ENCODE peak calls at places on chromosomes 4 and X, in six cellular contexts. One of them, this sample, is unnamed.

GRCh38 chr4:7226464-7226863 is 34.1 kb downstream of the SORCS2 start:
- DNase-seq in sigmoid colon: no peak
- DNase-seq in stimulated activated CD8-positive, alpha-beta memory T cell treated with anti-CD3 and anti-CD28 coated beads, Interleukin-4, amount 100 ng/mL, for 4 hours: no peak
- DNase-seq in NCI-H460: no peak
- DNase-seq in activated T-helper 1 cell treated with anti-CD3 and anti-CD28 coated beads, Interleukin-12 subunit alpha, Interleukin-12 subunit beta, Interleukin-2, Interleukin-4 antibody, amounts not matched to agents 30 ng/mL and 10 ng/mL and 1 ng/mL, durations not matched to agents 14 hours and 24 hours and 36 hours: no peak
- DNase-seq in adipocyte: no peak
- DNase-seq in this sample: no peak

GRCh38 chrX:136823175-136823574 is 42.4 kb upstream of the ARHGEF6 start:
- DNase-seq in activated T-helper 1 cell treated with anti-CD3 and anti-CD28 coated beads, Interleukin-12 subunit alpha, Interleukin-12 subunit beta, Interleukin-2, Interleukin-4 antibody, amounts not matched to agents 30 ng/mL and 10 ng/mL and 1 ng/mL, durations not matched to agents 14 hours and 24 hours and 36 hours: no peak
- DNase-seq in sigmoid colon: no peak
- DNase-seq in adipocyte: no peak
- DNase-seq in NCI-H460: no peak
- DNase-seq in stimulated activated CD8-positive, alpha-beta memory T cell treated with anti-CD3 and anti-CD28 coated beads, Interleukin-4, amount 100 ng/mL, for 4 hours: no peak
- DNase-seq in this sample: no peak

GRCh38 chr4:110007217-110007616 is 94.5 kb downstream of the EGF start:
- DNase-seq in adipocyte: no peak
- DNase-seq in stimulated activated CD8-positive, alpha-beta memory T cell treated with anti-CD3 and anti-CD28 coated beads, Interleukin-4, amount 100 ng/mL, for 4 hours: no peak
- DNase-seq in sigmoid colon: no peak
- DNase-seq in NCI-H460: no peak
- DNase-seq in activated T-helper 1 cell treated with anti-CD3 and anti-CD28 coated beads, Interleukin-12 subunit alpha, Interleukin-12 subunit beta, Interleukin-2, Interleukin-4 antibody, amounts not matched to agents 30 ng/mL and 10 ng/mL and 1 ng/mL, durations not matched to agents 14 hours and 24 hours and 36 hours: no peak
- DNase-seq in this sample: no peak

GRCh38 chrX:130330706-130331105 is 9.0 kb upstream of the SLC25A14 start:
- DNase-seq in sigmoid colon: no peak
- DNase-seq in activated T-helper 1 cell treated with anti-CD3 and anti-CD28 coated beads, Interleukin-12 subunit alpha, Interleukin-12 subunit beta, Interleukin-2, Interleukin-4 antibody, amounts not matched to agents 30 ng/mL and 10 ng/mL and 1 ng/mL, durations not matched to agents 14 hours and 24 hours and 36 hours: no peak
- DNase-seq in stimulated activated CD8-positive, alpha-beta memory T cell treated with anti-CD3 and anti-CD28 coated beads, Interleukin-4, amount 100 ng/mL, for 4 hours: no peak
- DNase-seq in NCI-H460: peak
- DNase-seq in adipocyte: peak
- DNase-seq in this sample: peak

GRCh38 chr4:150139297-150139696 is 61.1 kb downstream of the DCLK2 start:
- DNase-seq in sigmoid colon: no peak
- DNase-seq in stimulated activated CD8-positive, alpha-beta memory T cell treated with anti-CD3 and anti-CD28 coated beads, Interleukin-4, amount 100 ng/mL, for 4 hours: no peak
- DNase-seq in activated T-helper 1 cell treated with anti-CD3 and anti-CD28 coated beads, Interleukin-12 subunit alpha, Interleukin-12 subunit beta, Interleukin-2, Interleukin-4 antibody, amounts not matched to agents 30 ng/mL and 10 ng/mL and 1 ng/mL, durations not matched to agents 14 hours and 24 hours and 36 hours: no peak
- DNase-seq in adipocyte: no peak
- DNase-seq in NCI-H460: no peak
- DNase-seq in this sample: no peak

GRCh38 chr4:85555210-85555609 is 80.3 kb downstream of the ARHGAP24 start:
- DNase-seq in stimulated activated CD8-positive, alpha-beta memory T cell treated with anti-CD3 and anti-CD28 coated beads, Interleukin-4, amount 100 ng/mL, for 4 hours: no peak
- DNase-seq in adipocyte: peak
- DNase-seq in NCI-H460: no peak
- DNase-seq in activated T-helper 1 cell treated with anti-CD3 and anti-CD28 coated beads, Interleukin-12 subunit alpha, Interleukin-12 subunit beta, Interleukin-2, Interleukin-4 antibody, amounts not matched to agents 30 ng/mL and 10 ng/mL and 1 ng/mL, durations not matched to agents 14 hours and 24 hours and 36 hours: no peak
- DNase-seq in sigmoid colon: no peak
- DNase-seq in this sample: no peak

GRCh38 chr4:5711479-5712184 is 631 bp downstream of the EVC start:
- DNase-seq in activated T-helper 1 cell treated with anti-CD3 and anti-CD28 coated beads, Interleukin-12 subunit alpha, Interleukin-12 subunit beta, Interleukin-2, Interleukin-4 antibody, amounts not matched to agents 30 ng/mL and 10 ng/mL and 1 ng/mL, durations not matched to agents 14 hours and 24 hours and 36 hours: no peak
- DNase-seq in stimulated activated CD8-positive, alpha-beta memory T cell treated with anti-CD3 and anti-CD28 coated beads, Interleukin-4, amount 100 ng/mL, for 4 hours: no peak
- DNase-seq in adipocyte: peak
- DNase-seq in NCI-H460: no peak
- DNase-seq in sigmoid colon: peak
- DNase-seq in this sample: peak

GRCh38 chrX:1493877-1494510 is 41.3 kb upstream of the ASMTL start:
- DNase-seq in NCI-H460: no peak
- DNase-seq in adipocyte: no peak
- DNase-seq in activated T-helper 1 cell treated with anti-CD3 and anti-CD28 coated beads, Interleukin-12 subunit alpha, Interleukin-12 subunit beta, Interleukin-2, Interleukin-4 antibody, amounts not matched to agents 30 ng/mL and 10 ng/mL and 1 ng/mL, durations not matched to agents 14 hours and 24 hours and 36 hours: no peak
- DNase-seq in stimulated activated CD8-positive, alpha-beta memory T cell treated with anti-CD3 and anti-CD28 coated beads, Interleukin-4, amount 100 ng/mL, for 4 hours: no peak
- DNase-seq in sigmoid colon: no peak
- DNase-seq in this sample: peak

GRCh38 chr4:176340871-176341685 is 21.3 kb downstream of the SPCS3 start:
- DNase-seq in NCI-H460: peak
- DNase-seq in stimulated activated CD8-positive, alpha-beta memory T cell treated with anti-CD3 and anti-CD28 coated beads, Interleukin-4, amount 100 ng/mL, for 4 hours: no peak
- DNase-seq in adipocyte: peak
- DNase-seq in sigmoid colon: no peak
- DNase-seq in activated T-helper 1 cell treated with anti-CD3 and anti-CD28 coated beads, Interleukin-12 subunit alpha, Interleukin-12 subunit beta, Interleukin-2, Interleukin-4 antibody, amounts not matched to agents 30 ng/mL and 10 ng/mL and 1 ng/mL, durations not matched to agents 14 hours and 24 hours and 36 hours: no peak
- DNase-seq in this sample: no peak

GRCh38 chr4:48033825-48034413 is 17.3 kb downstream of the NIPAL1 start:
- DNase-seq in activated T-helper 1 cell treated with anti-CD3 and anti-CD28 coated beads, Interleukin-12 subunit alpha, Interleukin-12 subunit beta, Interleukin-2, Interleukin-4 antibody, amounts not matched to agents 30 ng/mL and 10 ng/mL and 1 ng/mL, durations not matched to agents 14 hours and 24 hours and 36 hours: peak
- DNase-seq in sigmoid colon: no peak
- DNase-seq in NCI-H460: peak
- DNase-seq in adipocyte: peak
- DNase-seq in stimulated activated CD8-positive, alpha-beta memory T cell treated with anti-CD3 and anti-CD28 coated beads, Interleukin-4, amount 100 ng/mL, for 4 hours: peak
- DNase-seq in this sample: no peak

GRCh38 chr4:83582289-83582756 is 46.4 kb downstream of the GPAT3 start:
- DNase-seq in NCI-H460: peak
- DNase-seq in sigmoid colon: peak
- DNase-seq in stimulated activated CD8-positive, alpha-beta memory T cell treated with anti-CD3 and anti-CD28 coated beads, Interleukin-4, amount 100 ng/mL, for 4 hours: no peak
- DNase-seq in activated T-helper 1 cell treated with anti-CD3 and anti-CD28 coated beads, Interleukin-12 subunit alpha, Interleukin-12 subunit beta, Interleukin-2, Interleukin-4 antibody, amounts not matched to agents 30 ng/mL and 10 ng/mL and 1 ng/mL, durations not matched to agents 14 hours and 24 hours and 36 hours: no peak
- DNase-seq in adipocyte: peak
- DNase-seq in this sample: no peak

GRCh38 chr4:157012296-157012695 is 40.7 kb upstream of the PDGFC start:
- DNase-seq in adipocyte: no peak
- DNase-seq in activated T-helper 1 cell treated with anti-CD3 and anti-CD28 coated beads, Interleukin-12 subunit alpha, Interleukin-12 subunit beta, Interleukin-2, Interleukin-4 antibody, amounts not matched to agents 30 ng/mL and 10 ng/mL and 1 ng/mL, durations not matched to agents 14 hours and 24 hours and 36 hours: no peak
- DNase-seq in NCI-H460: no peak
- DNase-seq in sigmoid colon: no peak
- DNase-seq in stimulated activated CD8-positive, alpha-beta memory T cell treated with anti-CD3 and anti-CD28 coated beads, Interleukin-4, amount 100 ng/mL, for 4 hours: no peak
- DNase-seq in this sample: no peak

GRCh38 chr4:86482851-86483490 is 111.1 kb upstream of the PTPN13 start:
- DNase-seq in NCI-H460: no peak
- DNase-seq in stimulated activated CD8-positive, alpha-beta memory T cell treated with anti-CD3 and anti-CD28 coated beads, Interleukin-4, amount 100 ng/mL, for 4 hours: no peak
- DNase-seq in sigmoid colon: no peak
- DNase-seq in activated T-helper 1 cell treated with anti-CD3 and anti-CD28 coated beads, Interleukin-12 subunit alpha, Interleukin-12 subunit beta, Interleukin-2, Interleukin-4 antibody, amounts not matched to agents 30 ng/mL and 10 ng/mL and 1 ng/mL, durations not matched to agents 14 hours and 24 hours and 36 hours: no peak
- DNase-seq in adipocyte: peak
- DNase-seq in this sample: no peak

GRCh38 chr4:16227462-16227868 is 1.2 kb upstream of the TAPT1 start:
- DNase-seq in NCI-H460: no peak
- DNase-seq in stimulated activated CD8-positive, alpha-beta memory T cell treated with anti-CD3 and anti-CD28 coated beads, Interleukin-4, amount 100 ng/mL, for 4 hours: no peak
- DNase-seq in sigmoid colon: peak
- DNase-seq in adipocyte: peak
- DNase-seq in activated T-helper 1 cell treated with anti-CD3 and anti-CD28 coated beads, Interleukin-12 subunit alpha, Interleukin-12 subunit beta, Interleukin-2, Interleukin-4 antibody, amounts not matched to agents 30 ng/mL and 10 ng/mL and 1 ng/mL, durations not matched to agents 14 hours and 24 hours and 36 hours: no peak
- DNase-seq in this sample: peak